ENCODE peak calls at places on chromosomes 7 and 10, in eight cellular contexts. C is cardiac fibroblast; Z is activated T-cell treated with anti-CD3 and anti-CD28 coated beads, Interleukin-2, amount 50 U/mL, for 1 hour; R is EH; V is activated gamma-delta T cell treated with Interleukin-2 at 50 U/mL for 16 hours; N is Kasumi-1; T is GM04504; Q is dorsolateral prefrontal cortex. B is an unnamed sample.
A peak's percentile ranks its signal among the peaks of the same experiment; 100 is the strongest.

GRCh38 chr10:69864321-69864720 is 62.6 kb downstream of the COL13A1 start:
- DNase-seq in R (peak; percentile 95), C (peak; percentile 81), Q (no peak), T (peak; percentile 75), N (no peak), Z (no peak), V (no peak), B (no peak)

GRCh38 chr7:130152270-130153141 is 52.7 kb downstream of the TMEM209 start:
- DNase-seq in Z (peak; percentile 20), C (peak; percentile 49), R (no peak), N (no peak), Q (no peak), T (no peak), V (no peak), B (no peak)

GRCh38 chr10:47402681-47403301 is 18.7 kb upstream of the ZNF488 start:
- DNase-seq in V (no peak), Q (no peak), Z (no peak), N (no peak), R (peak; percentile 97), C (peak; percentile 90), T (peak; percentile 71), B (no peak)

GRCh38 chr10:194281-194680 is 59.0 kb downstream of the ZMYND11 start:
- DNase-seq in R (no peak), Z (no peak), T (no peak), V (no peak), Q (no peak), N (no peak), C (no peak), B (no peak)

GRCh38 chr7:128217972-128218652 is 23.0 kb upstream of the LEP start:
- DNase-seq in Q (no peak), R (no peak), Z (no peak), V (no peak), T (no peak), C (no peak), N (no peak), B (peak; percentile 17)

GRCh38 chr10:131973160-131973951 is 8.4 kb downstream of the BNIP3 start:
- DNase-seq in V (no peak), R (no peak), Z (peak; percentile 30), C (no peak), N (no peak), Q (no peak), T (no peak), B (no peak)

GRCh38 chr7:151313857-151314256 is 27.8 kb upstream of the NUB1 start:
- DNase-seq in T (no peak), C (peak; percentile 48), R (peak; percentile 25), Z (no peak), Q (no peak), N (no peak), V (no peak), B (peak; percentile 40)

GRCh38 chr10:71598673-71599072 is 120.9 kb downstream of the C10orf105 start:
- DNase-seq in Q (peak; percentile 87), T (peak; percentile 75), R (peak; percentile 64), N (no peak), V (no peak), Z (no peak), C (peak; percentile 84), B (peak; percentile 73)

GRCh38 chr10:3784510-3785250 is at the start of gene KLF6:
- DNase-seq in V (peak; percentile 29), Z (no peak), Q (peak; percentile 52), C (peak; percentile 64), N (peak; percentile 57), T (no peak), R (peak; percentile 49), B (no peak)